ENCODE peak calls at places on chromosomes 2 and 18, in nine cellular contexts. S is NB4, J is thoracic aorta, V is astrocyte of the spinal cord, C is AG04449, K is fibroblast of pulmonary artery, P is heart right ventricle, G is fibroblast of villous mesenchyme, E is fibroblast of mammary gland. R is an unnamed sample.

GRCh38 chr2:160091381-160091780 is 29.0 kb upstream of the PLA2R1 start:
- DNase-seq in G (peak; percentile 54), K (peak; percentile 68), V (peak; percentile 46), E (peak; percentile 66), C (no peak), P (no peak), S (no peak), J (no peak), R (no peak)

GRCh38 chr2:239920616-239921365 is 104.4 kb downstream of the NDUFA10 start:
- DNase-seq in G (no peak), C (no peak), E (no peak), V (no peak), J (no peak), P (no peak), S (no peak), K (no peak), R (no peak)

GRCh38 chr2:70643715-70644114 is 90.1 kb upstream of the TGFA start:
- DNase-seq in E (peak; percentile 4), G (no peak), J (no peak), K (no peak), V (no peak), P (no peak), S (peak; percentile 71), C (no peak), R (no peak)

GRCh38 chr2:212936572-212936971 is 214.8 kb downstream of the IKZF2 start:
- DNase-seq in G (no peak), S (no peak), C (no peak), P (no peak), E (no peak), V (no peak), J (no peak), K (no peak), R (no peak)

GRCh38 chr18:23887035-23887434 is 127.5 kb upstream of the TTC39C start:
- DNase-seq in E (no peak), C (no peak), J (no peak), P (no peak), K (no peak), G (no peak), S (no peak), V (no peak), R (no peak)

GRCh38 chr2:61631321-61631720 is 93.2 kb upstream of the XPO1 start:
- DNase-seq in C (no peak), V (no peak), K (no peak), J (no peak), P (no peak), E (no peak), S (no peak), G (no peak), R (no peak)

GRCh38 chr2:31397099-31397498 is 17.4 kb downstream of the XDH start:
- DNase-seq in S (no peak), P (peak; percentile 20), E (no peak), G (no peak), J (no peak), V (no peak), K (no peak), C (no peak), R (no peak)

GRCh38 chr2:60335533-60336237 is 217.8 kb downstream of the BCL11A start:
- DNase-seq in S (peak; percentile 70), C (no peak), P (no peak), V (no peak), K (no peak), J (no peak), G (no peak), E (no peak), R (no peak)

GRCh38 chr2:1755436-1756191 is 11.3 kb upstream of the PXDN start:
- DNase-seq in G (peak; percentile 98), E (no peak), J (no peak), V (peak; percentile 91), P (no peak), C (no peak), K (peak; percentile 97), S (no peak), R (peak; percentile 87)

GRCh38 chr2:181682795-181683517 is 2.6 kb upstream of the NEUROD1 start:
- DNase-seq in J (no peak), P (no peak), C (no peak), K (no peak), E (peak; percentile 8), G (no peak), V (no peak), S (no peak), R (no peak)

GRCh38 chr2:105177546-105178254 is 63.8 kb upstream of the GPR45 start:
- DNase-seq in E (no peak), V (no peak), S (no peak), K (no peak), C (no peak), G (no peak), P (no peak), J (no peak), R (no peak)

GRCh38 chr18:61948196-61948800 is 55.5 kb upstream of the RNF152 start:
- DNase-seq in S (no peak), J (no peak), K (no peak), P (no peak), C (no peak), G (peak; percentile 29), V (peak; percentile 54), E (no peak), R (peak; percentile 13)

GRCh38 chr2:48034295-48034694 is 128.0 kb upstream of the FBXO11 start:
- DNase-seq in P (no peak), K (no peak), J (no peak), S (peak; percentile 21), V (no peak), G (no peak), C (no peak), E (no peak), R (no peak)

GRCh38 chr2:64114063-64114911 is 29.9 kb downstream of the PELI1 start:
- DNase-seq in V (peak; percentile 82), K (peak; percentile 72), E (peak; percentile 64), C (no peak), J (no peak), S (no peak), P (no peak), G (peak; percentile 84), R (peak; percentile 20)

GRCh38 chr2:149315461-149315860 is 14.9 kb upstream of the LYPD6 start:
- DNase-seq in E (no peak), C (no peak), G (no peak), K (no peak), P (no peak), J (no peak), V (no peak), S (peak; percentile 7), R (no peak)

GRCh38 chr2:36594849-36595248 is 3.1 kb downstream of the FEZ2 start:
- DNase-seq in K (no peak), S (no peak), C (no peak), E (no peak), V (no peak), G (peak; percentile 29), J (no peak), P (no peak), R (no peak)

GRCh38 chr2:10410001-10410671 is 38.0 kb downstream of the ODC1 start:
- DNase-seq in J (no peak), V (peak; percentile 44), K (no peak), G (no peak), E (no peak), P (no peak), C (no peak), S (peak; percentile 90), R (no peak)
- H3K4me3 ChIP-seq in J (no peak overlapping the region), V (no peak overlapping the region), K (no peak overlapping the region), G (no peak overlapping the region), E (no peak overlapping the region), P (no peak overlapping the region), C (no peak overlapping the region), S (no peak overlapping the region), R (no peak overlapping the region)

DNA sequence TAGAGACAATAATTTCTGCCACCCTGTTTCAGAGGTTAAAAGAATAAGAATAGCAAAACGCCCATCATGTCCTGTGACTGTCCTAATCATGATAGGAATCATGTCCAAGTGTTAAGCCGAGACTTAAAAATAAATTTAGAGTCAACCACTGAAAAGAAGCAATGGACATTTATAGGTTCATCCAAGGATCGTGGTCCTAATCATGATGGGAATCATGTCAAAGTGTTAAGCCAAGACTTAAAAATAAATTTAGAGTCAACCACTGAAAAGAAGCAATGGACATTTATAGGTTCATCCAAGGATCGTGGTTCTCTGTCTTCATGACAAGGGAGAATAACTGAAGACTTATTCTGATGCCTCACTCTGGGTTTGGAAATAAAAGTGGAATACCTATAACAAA is 73.6 kb downstream of the PDE11A start:
- DNase-seq in C (no peak), V (no peak), E (no peak), P (no peak), S (no peak), K (no peak), J (no peak), G (no peak), R (no peak)
- H3K4me3 ChIP-seq in C (no peak overlapping the region), V (no peak overlapping the region), E (no peak overlapping the region), P (no peak overlapping the region), S (no peak overlapping the region), K (no peak overlapping the region), J (no peak overlapping the region), G (no peak overlapping the region), R (no peak overlapping the region)

DNA sequence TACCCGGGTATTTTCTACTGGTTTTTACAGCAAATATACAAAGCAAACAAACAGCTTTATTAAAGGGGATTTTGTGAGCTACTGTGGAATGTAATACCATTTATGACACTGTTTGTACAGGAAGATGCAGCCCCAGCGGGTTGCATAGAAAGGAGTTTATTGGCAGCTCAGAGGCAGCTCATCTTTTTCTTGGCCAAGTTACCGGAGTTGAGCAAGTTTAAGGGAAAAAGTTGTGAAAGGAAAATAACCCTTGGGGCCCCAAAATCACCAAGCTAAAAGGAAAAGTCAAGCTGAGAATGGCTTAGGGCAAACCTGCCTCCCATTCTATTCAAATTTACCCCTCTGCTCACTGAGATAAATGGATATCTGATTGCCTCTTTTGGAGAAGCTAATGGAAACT is 60.8 kb downstream of the MOB4 start:
- DNase-seq in S (no peak), J (no peak), C (peak; percentile 33), V (peak; percentile 58), K (peak; percentile 86), P (peak; percentile 17), E (peak; percentile 79), G (peak; percentile 70), R (no peak)
- H3K4me3 ChIP-seq in S (no peak overlapping the region), J (no peak overlapping the region), C (no peak overlapping the region), V (no peak overlapping the region), K (no peak overlapping the region), P (no peak overlapping the region), E (no peak overlapping the region), G (no peak overlapping the region), R (no peak overlapping the region)

GRCh38 chr2:238635637-238636036 is 208.9 kb downstream of the ASB1 start:
- DNase-seq in K (no peak), C (no peak), V (no peak), E (peak; percentile 87), J (no peak), P (no peak), G (peak; percentile 91), S (no peak), R (no peak)

GRCh38 chr2:238634701-238635402 is 208.1 kb downstream of the ASB1 start:
- DNase-seq in S (no peak), K (no peak), G (no peak), J (no peak), P (no peak), E (no peak), V (no peak), C (no peak), R (no peak)

GRCh38 chr2:238638100-238638981 is 209.5 kb upstream of the TWIST2 start:
- DNase-seq in E (no peak), J (no peak), G (no peak), S (no peak), P (no peak), K (no peak), C (no peak), V (no peak), R (no peak)

GRCh38 chr2:238638982-238639341 is 208.9 kb upstream of the TWIST2 start:
- DNase-seq in C (no peak), E (no peak), P (no peak), G (no peak), S (no peak), J (no peak), K (no peak), V (no peak), R (no peak)

GRCh38 chr2:238636269-238637073 is 209.7 kb downstream of the ASB1 start:
- DNase-seq in C (peak; percentile 37), S (no peak), G (peak; percentile 87), E (peak; percentile 86), K (no peak), J (no peak), V (peak; percentile 15), P (no peak), R (peak; percentile 8)
- H3K4me3 ChIP-seq in C (no peak overlapping the region), S (no peak overlapping the region), G (no peak overlapping the region), E (no peak overlapping the region), K (no peak overlapping the region), J (no peak overlapping the region), V (no peak overlapping the region), P (no peak overlapping the region), R (no peak overlapping the region)

R was measured in AG04450.